ENCODE peak calls at places on chromosomes 3 and 15, in five cellular contexts. One of them, this sample, is unnamed.

GRCh38 chr15:69838951-69839350 is 258.8 kb downstream of the TLE3 start:
- DNase-seq in ureter: no peak
- DNase-seq in Calu3: no peak
- DNase-seq in brain microvascular endothelial cell: no peak
- DNase-seq in naive thymus-derived CD8-positive, alpha-beta T cell: no peak
- DNase-seq in this sample: no peak

GRCh38 chr3:69767571-69767970 is 28.3 kb downstream of the MITF start:
- DNase-seq in brain microvascular endothelial cell: no peak
- DNase-seq in ureter: peak
- DNase-seq in naive thymus-derived CD8-positive, alpha-beta T cell: no peak
- DNase-seq in Calu3: no peak
- DNase-seq in this sample: no peak

GRCh38 chr3:155079795-155080546 is at the start of gene MME:
- DNase-seq in naive thymus-derived CD8-positive, alpha-beta T cell: no peak
- DNase-seq in brain microvascular endothelial cell: peak
- DNase-seq in Calu3: peak
- DNase-seq in ureter: no peak
- DNase-seq in this sample: no peak

GRCh38 chr3:13021141-13021933 is 51.9 kb downstream of the IQSEC1 start:
- DNase-seq in brain microvascular endothelial cell: no peak
- DNase-seq in naive thymus-derived CD8-positive, alpha-beta T cell: no peak
- DNase-seq in Calu3: peak
- DNase-seq in ureter: no peak
- DNase-seq in this sample: no peak

GRCh38 chr3:79204351-79204750 is 563.4 kb downstream of the ROBO1 start:
- DNase-seq in naive thymus-derived CD8-positive, alpha-beta T cell: no peak
- DNase-seq in Calu3: no peak
- DNase-seq in brain microvascular endothelial cell: no peak
- DNase-seq in ureter: no peak
- DNase-seq in this sample: no peak

GRCh38 chr15:101425787-101426365 is 63.6 kb downstream of the PCSK6 start:
- DNase-seq in naive thymus-derived CD8-positive, alpha-beta T cell: no peak
- DNase-seq in Calu3: no peak
- DNase-seq in ureter: no peak
- DNase-seq in brain microvascular endothelial cell: no peak
- DNase-seq in this sample: no peak

GRCh38 chr3:99901200-99901926 is 83.7 kb downstream of the CMSS1 start:
- DNase-seq in Calu3: peak
- DNase-seq in brain microvascular endothelial cell: peak
- DNase-seq in naive thymus-derived CD8-positive, alpha-beta T cell: no peak
- DNase-seq in ureter: no peak
- DNase-seq in this sample: no peak

GRCh38 chr15:56677271-56677670 is 56.0 kb downstream of the ZNF280D start:
- DNase-seq in brain microvascular endothelial cell: no peak
- DNase-seq in Calu3: no peak
- DNase-seq in naive thymus-derived CD8-positive, alpha-beta T cell: no peak
- DNase-seq in ureter: no peak
- DNase-seq in this sample: no peak

GRCh38 chr15:43189296-43189695 is 4.1 kb downstream of the CCNDBP1 start:
- DNase-seq in naive thymus-derived CD8-positive, alpha-beta T cell: no peak
- DNase-seq in ureter: no peak
- DNase-seq in Calu3: no peak
- DNase-seq in brain microvascular endothelial cell: no peak
- DNase-seq in this sample: no peak

GRCh38 chr15:41169784-41170183 is 53.7 kb upstream of the INO80 start:
- DNase-seq in brain microvascular endothelial cell: no peak
- DNase-seq in ureter: no peak
- DNase-seq in Calu3: no peak
- DNase-seq in naive thymus-derived CD8-positive, alpha-beta T cell: no peak
- DNase-seq in this sample: no peak

GRCh38 chr3:186417791-186418190 is 55.8 kb upstream of the DGKG start:
- DNase-seq in brain microvascular endothelial cell: peak
- DNase-seq in naive thymus-derived CD8-positive, alpha-beta T cell: no peak
- DNase-seq in Calu3: no peak
- DNase-seq in ureter: no peak
- DNase-seq in this sample: no peak

GRCh38 chr3:37111199-37111598 is 63.2 kb downstream of the LRRFIP2 start:
- DNase-seq in Calu3: no peak
- DNase-seq in naive thymus-derived CD8-positive, alpha-beta T cell: no peak
- DNase-seq in brain microvascular endothelial cell: no peak
- DNase-seq in ureter: no peak
- DNase-seq in this sample: no peak

GRCh38 chr3:39279745-39280517 is at the start of gene CX3CR1:
- DNase-seq in Calu3: no peak
- DNase-seq in brain microvascular endothelial cell: no peak
- DNase-seq in naive thymus-derived CD8-positive, alpha-beta T cell: no peak
- DNase-seq in ureter: no peak
- DNase-seq in this sample: no peak

GRCh38 chr3:33921608-33922007 is 123.2 kb downstream of the PDCD6IP start:
- DNase-seq in ureter: no peak
- DNase-seq in Calu3: no peak
- DNase-seq in naive thymus-derived CD8-positive, alpha-beta T cell: no peak
- DNase-seq in brain microvascular endothelial cell: no peak
- DNase-seq in this sample: no peak

GRCh38 chr3:194257030-194257657 is 94.0 kb downstream of the CPN2 start:
- DNase-seq in Calu3: no peak
- DNase-seq in naive thymus-derived CD8-positive, alpha-beta T cell: no peak
- DNase-seq in ureter: peak
- DNase-seq in brain microvascular endothelial cell: no peak
- DNase-seq in this sample: no peak

GRCh38 chr15:68389041-68389930 is 42.7 kb downstream of the ITGA11 start:
- DNase-seq in ureter: peak
- DNase-seq in naive thymus-derived CD8-positive, alpha-beta T cell: no peak
- DNase-seq in Calu3: no peak
- DNase-seq in brain microvascular endothelial cell: no peak
- DNase-seq in this sample: no peak

GRCh38 chr15:38612159-38612863 is 47.7 kb upstream of the RASGRP1 start:
- DNase-seq in Calu3: no peak
- DNase-seq in ureter: no peak
- DNase-seq in brain microvascular endothelial cell: no peak
- DNase-seq in naive thymus-derived CD8-positive, alpha-beta T cell: no peak
- DNase-seq in this sample: peak

GRCh38 chr3:23959147-23959900 is 14.2 kb downstream of the NR1D2 start:
- DNase-seq in ureter: no peak
- DNase-seq in naive thymus-derived CD8-positive, alpha-beta T cell: no peak
- DNase-seq in Calu3: peak
- DNase-seq in brain microvascular endothelial cell: peak
- DNase-seq in this sample: no peak

GRCh38 chr15:60840703-60841411 is 361.9 kb upstream of the ICE2 start:
- DNase-seq in brain microvascular endothelial cell: no peak
- DNase-seq in ureter: no peak
- DNase-seq in naive thymus-derived CD8-positive, alpha-beta T cell: peak
- DNase-seq in Calu3: no peak
- DNase-seq in this sample: peak

GRCh38 chr3:149367021-149367840 is 10.2 kb downstream of the TM4SF1 start:
- DNase-seq in naive thymus-derived CD8-positive, alpha-beta T cell: no peak
- DNase-seq in Calu3: peak
- DNase-seq in brain microvascular endothelial cell: peak
- DNase-seq in ureter: no peak
- DNase-seq in this sample: no peak

GRCh38 chr15:91538782-91539181 is 314.7 kb upstream of the SLCO3A1 start:
- DNase-seq in brain microvascular endothelial cell: no peak
- DNase-seq in ureter: no peak
- DNase-seq in naive thymus-derived CD8-positive, alpha-beta T cell: no peak
- DNase-seq in Calu3: no peak
- DNase-seq in this sample: no peak

GRCh38 chr15:51724673-51725072 is 12.8 kb downstream of the LYSMD2 start:
- DNase-seq in Calu3: no peak
- DNase-seq in ureter: no peak
- DNase-seq in brain microvascular endothelial cell: no peak
- DNase-seq in naive thymus-derived CD8-positive, alpha-beta T cell: no peak
- DNase-seq in this sample: no peak

GRCh38 chr15:101139986-101140696 is 111.7 kb downstream of the CHSY1 start:
- DNase-seq in naive thymus-derived CD8-positive, alpha-beta T cell: no peak
- DNase-seq in ureter: no peak
- DNase-seq in Calu3: no peak
- DNase-seq in brain microvascular endothelial cell: no peak
- DNase-seq in this sample: no peak

GRCh38 chr15:96462768-96463167 is 132.3 kb downstream of the NR2F2 start:
- DNase-seq in Calu3: no peak
- DNase-seq in naive thymus-derived CD8-positive, alpha-beta T cell: no peak
- DNase-seq in brain microvascular endothelial cell: no peak
- DNase-seq in ureter: no peak
- DNase-seq in this sample: no peak

GRCh38 chr3:117035785-117036184 is 326.2 kb downstream of the TUSC7 start:
- DNase-seq in ureter: no peak
- DNase-seq in Calu3: no peak
- DNase-seq in brain microvascular endothelial cell: no peak
- DNase-seq in naive thymus-derived CD8-positive, alpha-beta T cell: no peak
- DNase-seq in this sample: no peak

GRCh38 chr3:126955004-126955790 is 27.7 kb upstream of the PLXNA1 start:
- DNase-seq in naive thymus-derived CD8-positive, alpha-beta T cell: no peak
- DNase-seq in ureter: no peak
- DNase-seq in brain microvascular endothelial cell: no peak
- DNase-seq in Calu3: no peak
- DNase-seq in this sample: no peak

GRCh38 chr3:22245817-22246583 is 495.0 kb upstream of the ZNF385D start:
- DNase-seq in ureter: no peak
- DNase-seq in naive thymus-derived CD8-positive, alpha-beta T cell: no peak
- DNase-seq in brain microvascular endothelial cell: no peak
- DNase-seq in Calu3: no peak
- DNase-seq in this sample: no peak

GRCh38 chr3:46358466-46358865 is 4.6 kb downstream of the CCR2 start:
- DNase-seq in ureter: no peak
- DNase-seq in Calu3: no peak
- DNase-seq in brain microvascular endothelial cell: no peak
- DNase-seq in naive thymus-derived CD8-positive, alpha-beta T cell: no peak
- DNase-seq in this sample: no peak

GRCh38 chr15:34099914-34100313 is 1.7 kb downstream of the EMC7 start:
- DNase-seq in ureter: no peak
- DNase-seq in naive thymus-derived CD8-positive, alpha-beta T cell: no peak
- DNase-seq in Calu3: no peak
- DNase-seq in brain microvascular endothelial cell: no peak
- DNase-seq in this sample: no peak

GRCh38 chr15:59522988-59523461 is 85.0 kb downstream of the FAM81A start:
- DNase-seq in brain microvascular endothelial cell: no peak
- DNase-seq in naive thymus-derived CD8-positive, alpha-beta T cell: peak
- DNase-seq in ureter: no peak
- DNase-seq in Calu3: no peak
- DNase-seq in this sample: peak

GRCh38 chr3:101827211-101828174 is 21.8 kb upstream of the NFKBIZ start:
- DNase-seq in ureter: peak
- DNase-seq in naive thymus-derived CD8-positive, alpha-beta T cell: peak
- DNase-seq in brain microvascular endothelial cell: peak
- DNase-seq in Calu3: peak
- DNase-seq in this sample: peak

GRCh38 chr15:85890620-85890980 is 95.9 kb upstream of the KLHL25 start:
- DNase-seq in Calu3: no peak
- DNase-seq in ureter: no peak
- DNase-seq in brain microvascular endothelial cell: no peak
- DNase-seq in naive thymus-derived CD8-positive, alpha-beta T cell: no peak
- DNase-seq in this sample: no peak

GRCh38 chr3:126419151-126419703 is 24.5 kb downstream of the CFAP100 start:
- DNase-seq in naive thymus-derived CD8-positive, alpha-beta T cell: no peak
- DNase-seq in ureter: no peak
- DNase-seq in brain microvascular endothelial cell: no peak
- DNase-seq in Calu3: no peak
- DNase-seq in this sample: no peak

GRCh38 chr3:193660698-193661400 is 67.8 kb downstream of the OPA1 start:
- DNase-seq in naive thymus-derived CD8-positive, alpha-beta T cell: no peak
- DNase-seq in Calu3: no peak
- DNase-seq in brain microvascular endothelial cell: no peak
- DNase-seq in ureter: no peak
- DNase-seq in this sample: no peak

GRCh38 chr3:132635052-132635451 is 24.6 kb downstream of the ACAD11 start:
- DNase-seq in naive thymus-derived CD8-positive, alpha-beta T cell: no peak
- DNase-seq in ureter: no peak
- DNase-seq in Calu3: no peak
- DNase-seq in brain microvascular endothelial cell: no peak
- DNase-seq in this sample: no peak

GRCh38 chr15:39462691-39463090 is 118.2 kb upstream of the THBS1 start:
- DNase-seq in ureter: no peak
- DNase-seq in brain microvascular endothelial cell: peak
- DNase-seq in Calu3: no peak
- DNase-seq in naive thymus-derived CD8-positive, alpha-beta T cell: no peak
- DNase-seq in this sample: no peak

GRCh38 chr3:157618075-157618760 is 115.0 kb upstream of the VEPH1 start:
- DNase-seq in naive thymus-derived CD8-positive, alpha-beta T cell: peak
- DNase-seq in Calu3: peak
- DNase-seq in ureter: no peak
- DNase-seq in brain microvascular endothelial cell: peak
- DNase-seq in this sample: peak

GRCh38 chr3:30752961-30753360 is 141.5 kb downstream of the GADL1 start:
- DNase-seq in brain microvascular endothelial cell: peak
- DNase-seq in ureter: peak
- DNase-seq in naive thymus-derived CD8-positive, alpha-beta T cell: no peak
- DNase-seq in Calu3: peak
- DNase-seq in this sample: no peak

This sample was measured in central memory CD4-positive, alpha-beta T cell.